ENCODE peak calls at places on chromosome 15, in four cellular contexts. X is K562, L is mesenchymal stem cell, Z is PC-9. W is an unnamed sample.

GRCh38 chr15:91268510-91268909 is 168.5 kb downstream of the SV2B start:
- DNase-seq in X (peak), Z (no peak), L (no peak), W (peak)

GRCh38 chr15:84749111-84749991 is 959 bp downstream of the ZNF592 start:
- DNase-seq in Z (peak), X (peak), L (peak), W (peak)

GRCh38 chr15:90190606-90191343 is 10.4 kb upstream of the SEMA4B start:
- DNase-seq in X (peak), L (no peak), Z (peak), W (peak)

GRCh38 chr15:82963356-82964341 is 11.1 kb upstream of the HOMER2 start:
- DNase-seq in Z (no peak), L (no peak), X (no peak), W (no peak)

GRCh38 chr15:64155802-64156651 is 4.5 kb downstream of the SNX22 start:
- DNase-seq in L (no peak), Z (no peak), X (no peak), W (no peak)

GRCh38 chr15:62779041-62779810 is 263.3 kb upstream of the TPM1 start:
- DNase-seq in L (peak), Z (no peak), X (no peak), W (no peak)

GRCh38 chr15:99105516-99106341 is 849 bp downstream of the SYNM start:
- DNase-seq in X (no peak), Z (peak), L (peak), W (peak)

GRCh38 chr15:94097567-94097966 is 133.8 kb upstream of the MCTP2 start:
- DNase-seq in Z (no peak), X (no peak), L (peak), W (no peak)

GRCh38 chr15:99566157-99566900 is 545 bp downstream of the MEF2A start:
- DNase-seq in X (peak), Z (peak), L (peak), W (peak)

GRCh38 chr15:39466428-39466827 is 114.5 kb upstream of the THBS1 start:
- DNase-seq in L (no peak), Z (no peak), X (no peak), W (no peak)

GRCh38 chr15:93209690-93210425 is 120.8 kb upstream of the RGMA start:
- DNase-seq in Z (no peak), L (no peak), X (no peak), W (no peak)

GRCh38 chr15:90264649-90265048 is 823 bp upstream of the NGRN start:
- DNase-seq in Z (peak), L (no peak), X (no peak), W (peak)

GRCh38 chr15:68819451-68820204 is 1.1 kb downstream of the ANP32A start:
- DNase-seq in X (no peak), Z (peak), L (peak), W (peak)

GRCh38 chr15:90015749-90016148 is 14.6 kb downstream of the ZNF710 start:
- DNase-seq in L (no peak), Z (no peak), X (no peak), W (no peak)

GRCh38 chr15:78508272-78508671 is 895 bp downstream of the HYKK start:
- DNase-seq in Z (no peak), L (no peak), X (no peak), W (no peak)

GRCh38 chr15:57343018-57343417 is 33.3 kb upstream of the CGNL1 start:
- DNase-seq in L (no peak), X (no peak), Z (no peak), W (no peak)

GRCh38 chr15:66619152-66619903 is 53.5 kb upstream of the LCTL start:
- DNase-seq in Z (peak), L (peak), X (peak), W (peak)

GRCh38 chr15:90231028-90232017 is 2.4 kb downstream of the CIB1 start:
- DNase-seq in X (no peak), Z (no peak), L (no peak), W (peak)

GRCh38 chr15:81473177-81473576 is 99.2 kb upstream of the TMC3 start:
- DNase-seq in Z (no peak), L (no peak), X (no peak), W (no peak)

GRCh38 chr15:59295742-59296090 is 77.0 kb downstream of the MYO1E start:
- DNase-seq in X (no peak), Z (no peak), L (peak), W (no peak)

GRCh38 chr15:73723146-73723545 is 30.0 kb downstream of the INSYN1 start:
- DNase-seq in X (no peak), L (no peak), Z (no peak), W (no peak)

GRCh38 chr15:67117356-67117755 is 52.0 kb downstream of the SMAD3 start:
- DNase-seq in L (peak), Z (no peak), X (no peak), W (no peak)

GRCh38 chr15:78917888-78918287 is 27.0 kb downstream of the CTSH start:
- DNase-seq in L (no peak), X (no peak), Z (no peak), W (no peak)

GRCh38 chr15:94312946-94313345 is 81.6 kb downstream of the MCTP2 start:
- DNase-seq in X (no peak), L (peak), Z (no peak), W (no peak)

GRCh38 chr15:46386356-46386755 is 751.5 kb downstream of the SQOR start:
- DNase-seq in X (no peak), L (peak), Z (no peak), W (no peak)

GRCh38 chr15:53482055-53482454 is 277.4 kb downstream of the WDR72 start:
- DNase-seq in Z (no peak), X (no peak), L (no peak), W (no peak)

GRCh38 chr15:53472883-53473282 is 286.6 kb downstream of the WDR72 start:
- DNase-seq in L (no peak), X (no peak), Z (no peak), W (no peak)

GRCh38 chr15:53473435-53473834 is 286.0 kb downstream of the WDR72 start:
- DNase-seq in X (no peak), L (no peak), Z (no peak), W (no peak)

GRCh38 chr15:53473886-53474285 is 285.6 kb downstream of the WDR72 start:
- DNase-seq in Z (no peak), L (no peak), X (no peak), W (no peak)

DNA sequence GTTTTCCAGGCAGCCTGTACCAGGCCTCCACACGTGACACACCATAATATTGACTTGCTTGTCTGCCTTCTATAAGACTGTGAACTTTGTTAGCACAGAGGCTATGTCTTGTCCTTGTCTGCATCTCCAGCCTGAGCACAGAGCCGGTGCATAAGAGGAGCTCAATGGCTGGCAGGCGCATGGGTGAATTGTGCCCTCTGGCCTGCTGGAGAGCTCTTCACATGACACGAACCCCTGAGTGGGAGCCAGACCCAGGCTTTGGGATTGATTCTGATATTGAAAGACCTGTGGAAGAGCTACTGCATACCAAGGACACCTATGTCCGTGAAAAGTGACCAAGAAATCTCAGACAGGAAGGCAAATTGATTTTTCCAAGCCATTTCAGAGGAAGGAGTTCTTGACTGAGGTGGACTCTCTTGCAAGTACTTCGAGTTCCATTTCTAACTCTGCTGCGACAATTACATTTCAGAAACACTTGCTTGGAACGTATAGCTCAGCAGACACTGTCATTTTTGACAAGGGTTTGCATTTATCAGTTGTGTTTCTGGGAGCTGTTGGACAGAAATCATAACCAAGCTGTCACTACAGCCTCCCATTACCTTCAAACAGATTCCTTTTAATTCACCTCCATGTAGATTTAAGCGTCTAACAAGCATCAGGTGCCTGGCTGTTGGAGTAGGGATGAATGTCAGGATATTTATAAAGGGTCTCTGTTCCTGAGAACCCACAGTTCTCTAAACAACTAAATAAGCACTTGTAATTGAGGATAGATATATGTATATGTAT is 281.3 kb downstream of the WDR72 start:
- DNase-seq in X (no peak), Z (no peak), L (no peak), W (no peak)
- H3K4me3 ChIP-seq in X (no peak), Z (no peak), L (no peak), W (no peak)

GRCh38 chr15:70497661-70498060 is 265.7 kb downstream of the UACA start:
- DNase-seq in X (no peak), L (no peak), Z (no peak), W (no peak)

GRCh38 chr15:70494861-70495571 is 268.3 kb downstream of the UACA start:
- DNase-seq in Z (peak), L (peak), X (no peak), W (no peak)

GRCh38 chr15:70501121-70501727 is 262.1 kb downstream of the UACA start:
- DNase-seq in X (no peak), Z (no peak), L (no peak), W (no peak)

GRCh38 chr15:70495988-70496387 is 267.4 kb downstream of the UACA start:
- DNase-seq in Z (no peak), L (no peak), X (no peak), W (no peak)

GRCh38 chr15:70498096-70498626 is 265.2 kb downstream of the UACA start:
- DNase-seq in Z (no peak), L (no peak), X (no peak), W (no peak)
- H2AFZ ChIP-seq in Z (no peak), L (no peak), X (no peak), W (no peak)

GRCh38 chr15:80081390-80081789 is 21.9 kb downstream of the ZFAND6 start:
- DNase-seq in L (no peak), X (no peak), Z (no peak), W (peak)
- H3K4me3 ChIP-seq in L (no peak), X (no peak), Z (no peak), W (no peak)

GRCh38 chr15:100853676-100854440 is 25.8 kb upstream of the ALDH1A3 start:
- DNase-seq in L (no peak), X (no peak), Z (no peak), W (no peak)

GRCh38 chr15:100847194-100847593 is 32.4 kb upstream of the ALDH1A3 start:
- DNase-seq in L (no peak), X (no peak), Z (no peak), W (no peak)

GRCh38 chr15:100852630-100853029 is 27.0 kb upstream of the ALDH1A3 start:
- DNase-seq in L (no peak), X (no peak), Z (no peak), W (no peak)

GRCh38 chr15:100844778-100845177 is 34.9 kb upstream of the ALDH1A3 start:
- DNase-seq in Z (no peak), X (no peak), L (no peak), W (no peak)

GRCh38 chr15:100849021-100849831 is 30.4 kb upstream of the ALDH1A3 start:
- DNase-seq in L (peak), X (peak), Z (peak), W (peak)
- H2AFZ ChIP-seq in L (no peak), X (peak), Z (peak), W (peak)

GRCh38 chr15:41331833-41332787 is at the start of gene OIP5:
- DNase-seq in L (peak), Z (peak), X (peak), W (peak)
- H3K4me3 ChIP-seq in L (peak), Z (peak), X (peak), W (peak)

DNA sequence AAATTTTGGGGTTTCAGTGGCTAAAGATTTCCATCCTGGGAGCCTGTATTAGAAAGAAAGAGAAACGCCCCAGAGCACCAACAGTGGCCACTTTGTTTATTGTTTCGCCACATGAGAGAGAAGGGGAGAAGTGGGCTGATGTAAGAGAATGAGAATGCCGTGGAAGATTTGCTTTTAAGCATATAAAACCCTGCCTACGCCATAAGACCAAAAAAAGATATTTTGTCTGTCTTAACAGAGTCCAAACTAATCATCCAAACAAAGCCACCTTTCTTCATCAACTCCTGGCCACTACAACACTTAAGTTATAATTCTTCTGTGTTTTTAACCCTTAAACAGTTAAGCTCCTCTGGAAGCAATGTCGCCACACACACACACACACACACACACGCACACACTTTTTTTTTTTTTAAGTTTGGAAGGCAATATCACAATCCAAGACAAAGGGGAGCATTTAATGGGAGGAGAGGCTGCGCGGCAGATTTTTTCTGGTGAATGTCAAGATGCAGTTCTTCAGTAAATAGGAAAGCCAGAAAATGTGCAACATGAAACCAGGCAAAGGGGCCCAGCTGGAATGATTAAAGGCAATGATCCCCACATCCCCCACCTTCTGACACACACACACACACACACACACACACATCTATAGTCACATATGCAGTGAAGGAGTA is 19.3 kb downstream of the EID1 start:
- DNase-seq in L (peak), X (peak), Z (no peak), W (no peak)
- H2AFZ ChIP-seq in L (no peak), X (peak), Z (no peak), W (no peak)

GRCh38 chr15:45307230-45307924 is 55.3 kb downstream of the SLC28A2 start:
- DNase-seq in Z (peak), X (no peak), L (peak), W (peak)
- H3K4me3 ChIP-seq in Z (no peak), X (no peak), L (peak), W (no peak)